ENCODE peak calls at places on chromosomes 6 and 20, in four cellular contexts. H is WERI-Rb-1, F is pancreas, X is small intestine. E is an unnamed sample.

GRCh38 chr20:39010496-39010895 is 48.4 kb downstream of the DHX35 start:
- DNase-seq in X (no peak), H (no peak), F (no peak), E (no peak)

GRCh38 chr6:33895296-33895695 is 91.5 kb upstream of the MLN start:
- DNase-seq in H (no peak), F (no peak), X (no peak), E (no peak)

GRCh38 chr6:166005401-166005845 is 162.2 kb downstream of the TBXT start:
- DNase-seq in X (no peak), H (no peak), F (peak), E (peak)

GRCh38 chr6:31495580-31495979 is 2.4 kb upstream of the MICB start:
- DNase-seq in X (peak), H (no peak), F (no peak), E (no peak)

GRCh38 chr20:21105429-21106170 is 558 bp downstream of the LINC00237 start:
- DNase-seq in X (no peak), F (no peak), H (no peak), E (no peak)

GRCh38 chr6:75526502-75527127 is 33.0 kb upstream of the FILIP1 start:
- DNase-seq in H (peak), F (no peak), X (peak), E (peak)

GRCh38 chr6:8530775-8531435 is 95.6 kb upstream of the SLC35B3 start:
- DNase-seq in F (no peak), X (no peak), H (peak), E (no peak)

GRCh38 chr6:136607932-136608772 is 57.9 kb upstream of the MAP7 start:
- DNase-seq in X (peak), F (peak), H (peak), E (peak)

GRCh38 chr6:82397962-82398692 is 34.5 kb downstream of the TPBG start:
- DNase-seq in H (no peak), X (no peak), F (no peak), E (no peak)

GRCh38 chr6:164068533-164068932 is 654.0 kb downstream of the QKI start:
- DNase-seq in X (no peak), H (no peak), F (no peak), E (no peak)

GRCh38 chr20:51631011-51631950 is 88.8 kb upstream of the NFATC2 start:
- DNase-seq in F (no peak), X (peak), H (no peak), E (peak)

GRCh38 chr6:36386495-36387439 is 702 bp downstream of the ETV7 start:
- DNase-seq in H (no peak), F (no peak), X (peak), E (peak)

GRCh38 chr20:49614338-49615050 is 46.6 kb upstream of the PTGIS start:
- DNase-seq in F (no peak), X (peak), H (no peak), E (no peak)

GRCh38 chr20:48457261-48458002 is 370.4 kb downstream of the PREX1 start:
- DNase-seq in H (no peak), X (no peak), F (no peak), E (no peak)

GRCh38 chr6:16480780-16481179 is 242.4 kb downstream of the GMPR start:
- DNase-seq in X (no peak), H (no peak), F (no peak), E (no peak)

GRCh38 chr6:12851123-12851695 is 134.6 kb downstream of the PHACTR1 start:
- DNase-seq in X (no peak), H (no peak), F (no peak), E (no peak)

GRCh38 chr6:134111062-134111677 is 58.7 kb upstream of the SLC2A12 start:
- DNase-seq in H (peak), F (no peak), X (peak), E (peak)

GRCh38 chr6:32669893-32670292 is 3.4 kb upstream of the HLA-DQB1 start:
- DNase-seq in X (no peak), F (no peak), H (no peak), E (no peak)

GRCh38 chr20:6959900-6960312 is 192.4 kb downstream of the BMP2 start:
- DNase-seq in H (no peak), F (no peak), X (peak), E (peak)

GRCh38 chr6:130167655-130168054 is 55.1 kb downstream of the SAMD3 start:
- DNase-seq in H (no peak), X (no peak), F (no peak), E (peak)

GRCh38 chr6:106614131-106614530 is 15.2 kb downstream of the RTN4IP1 start:
- DNase-seq in H (no peak), F (no peak), X (no peak), E (no peak)

GRCh38 chr20:19376451-19376971 is 164.1 kb downstream of the SLC24A3 start:
- DNase-seq in H (no peak), F (no peak), X (no peak), E (no peak)

GRCh38 chr20:40449974-40450616 is 238.9 kb downstream of the MAFB start:
- DNase-seq in F (no peak), H (no peak), X (no peak), E (no peak)

GRCh38 chr6:149545258-149545753 is 537 bp downstream of the PPIL4 start:
- DNase-seq in X (peak), F (peak), H (peak), E (peak)

GRCh38 chr20:34768105-34768504 is 57.3 kb downstream of the NCOA6 start:
- DNase-seq in H (no peak), F (no peak), X (no peak), E (no peak)

GRCh38 chr6:159728552-159728951 is 1.2 kb downstream of the WTAP start:
- DNase-seq in H (no peak), X (peak), F (no peak), E (no peak)

GRCh38 chr6:83430606-83431544 is at the start of gene ME1:
- DNase-seq in H (peak), X (peak), F (peak), E (peak)

GRCh38 chr20:21601799-21602198 is 87.9 kb upstream of the NKX2-2 start:
- DNase-seq in F (no peak), H (no peak), X (no peak), E (no peak)

GRCh38 chr6:13294499-13295069 is 33.8 kb downstream of the TBC1D7 start:
- DNase-seq in F (no peak), X (no peak), H (no peak), E (no peak)

GRCh38 chr6:170222498-170223471 is 68.1 kb downstream of the DLL1 start:
- DNase-seq in F (no peak), X (peak), H (no peak), E (no peak)

GRCh38 chr20:48338717-48339116 is 489.1 kb downstream of the PREX1 start:
- DNase-seq in H (no peak), X (no peak), F (no peak), E (no peak)

GRCh38 chr6:157868835-157869234 is 45.8 kb downstream of the SNX9 start:
- DNase-seq in X (no peak), F (no peak), H (no peak), E (no peak)

GRCh38 chr6:30821862-30822784 is 62.2 kb upstream of the DDR1 start:
- DNase-seq in F (no peak), X (peak), H (no peak), E (peak)